ENCODE peak calls at places on chromosomes 5 and 9, in eight cellular contexts. G is GM23338; O is CD4-positive, alpha-beta memory T cell; D is aorta; H is neuronal stem cell; X is tibial nerve; M is adipocyte; B is heart left ventricle. S is an unnamed sample. For H3K36me3, the result is how much of the 10 kb centered on the place peaks cover.

GRCh38 chr5:32291591-32291990 is 21.1 kb downstream of the MTMR12 start:
- DNase-seq in B (no peak), D (no peak), X (no peak), H (no peak), O (no peak), G (no peak), M (no peak), S (no peak)

GRCh38 chr5:150141544-150142188 is 14.0 kb downstream of the PDGFRB start:
- DNase-seq in X (no peak), D (no peak), M (peak), G (peak), H (peak), O (no peak), B (no peak), S (no peak)

GRCh38 chr9:128979111-128979510 is 31.6 kb downstream of the NUP188 start:
- DNase-seq in X (no peak), H (no peak), G (no peak), O (no peak), M (no peak), B (no peak), D (no peak), S (no peak)

GRCh38 chr5:59587489-59588337 is 305.8 kb downstream of the PDE4D start:
- DNase-seq in X (no peak), B (peak), D (no peak), G (peak), M (peak), O (no peak), H (peak), S (peak)

GRCh38 chr5:65157906-65158603 is 323.7 kb downstream of the ADAMTS6 start:
- DNase-seq in G (peak), D (no peak), X (no peak), B (no peak), H (no peak), O (no peak), M (no peak), S (no peak)

GRCh38 chr5:143931389-143931984 is 119.5 kb downstream of the HMHB1 start:
- DNase-seq in B (no peak), M (no peak), X (no peak), H (no peak), D (no peak), O (no peak), G (no peak), S (peak)

GRCh38 chr9:91187311-91187964 is 174.3 kb downstream of the AUH start:
- DNase-seq in X (no peak), M (no peak), O (no peak), H (no peak), D (no peak), B (no peak), G (no peak), S (no peak)

GRCh38 chr9:130021123-130021522 is 21.9 kb downstream of the FNBP1 start:
- DNase-seq in B (no peak), D (no peak), M (no peak), H (no peak), O (no peak), G (no peak), X (no peak), S (no peak)

GRCh38 chr9:120689860-120690259 is 24.4 kb downstream of the MEGF9 start:
- DNase-seq in O (no peak), H (peak), M (no peak), X (no peak), D (no peak), B (no peak), G (no peak), S (no peak)

GRCh38 chr5:321233-321725 is at the start of gene AHRR:
- DNase-seq in H (peak), X (no peak), B (peak), M (peak), D (peak), G (peak), O (no peak), S (no peak)

GRCh38 chr5:43602456-43602817 is 543 bp upstream of the NNT start:
- DNase-seq in D (peak), B (peak), X (peak), H (peak), O (peak), G (peak), M (peak), S (peak)

GRCh38 chr9:70438341-70438924 is 24.0 kb upstream of the KLF9 start:
- DNase-seq in M (peak), X (peak), O (no peak), B (peak), D (peak), G (no peak), H (no peak), S (peak)

GRCh38 chr5:60916646-60917045 is 28.2 kb downstream of the ERCC8 start:
- DNase-seq in X (no peak), H (no peak), O (no peak), B (no peak), M (peak), D (no peak), G (no peak), S (no peak)

GRCh38 chr5:64632251-64632650 is 58.1 kb upstream of the SHISAL2B start:
- DNase-seq in G (peak), X (no peak), B (no peak), O (no peak), M (peak), H (no peak), D (no peak), S (no peak)

GRCh38 chr9:82495884-82496777 is 507.6 kb downstream of the SPATA31D1 start:
- DNase-seq in X (no peak), B (no peak), G (no peak), D (no peak), M (no peak), H (no peak), O (no peak), S (no peak)

GRCh38 chr9:93037476-93037971 is 21.0 kb upstream of the SUSD3 start:
- DNase-seq in D (no peak), M (no peak), H (no peak), G (no peak), O (no peak), B (no peak), X (no peak), S (no peak)

GRCh38 chr5:61333351-61334223 is 1.5 kb downstream of the ZSWIM6 start:
- DNase-seq in D (peak), G (peak), H (peak), X (no peak), M (peak), B (peak), O (peak), S (peak)

GRCh38 chr9:93292664-93293328 is 108.9 kb downstream of the WNK2 start:
- DNase-seq in O (no peak), H (no peak), B (no peak), M (no peak), X (no peak), G (no peak), D (no peak), S (no peak)

GRCh38 chr9:130938652-130939404 is at the start of gene FIBCD1:
- DNase-seq in G (peak), D (no peak), B (no peak), X (no peak), M (peak), O (no peak), H (no peak), S (no peak)

GRCh38 chr5:134070648-134070978 is 43.9 kb upstream of the TCF7 start:
- DNase-seq in M (no peak), O (no peak), H (no peak), B (no peak), X (no peak), D (no peak), G (no peak), S (no peak)

GRCh38 chr5:1751026-1751863 is 48.4 kb downstream of the MRPL36 start:
- DNase-seq in B (peak), O (no peak), H (no peak), D (peak), M (no peak), G (no peak), X (no peak), S (no peak)

GRCh38 chr9:134492281-134492691 is 149.3 kb upstream of the COL5A1 start:
- DNase-seq in M (peak), H (no peak), O (no peak), D (peak), G (no peak), X (peak), B (peak), S (no peak)

GRCh38 chr9:133163559-133164208 is at the start of gene GBGT1:
- DNase-seq in H (no peak), O (peak), G (peak), X (peak), D (peak), M (peak), B (peak), S (peak)

GRCh38 chr5:151155149-151155776 is 2.3 kb downstream of the ANXA6 start:
- DNase-seq in B (no peak), D (no peak), M (no peak), O (peak), G (no peak), H (no peak), X (no peak), S (no peak)

GRCh38 chr5:25688156-25688555 is 1043.4 kb upstream of the CDH10 start:
- DNase-seq in D (no peak), B (no peak), O (no peak), H (no peak), X (no peak), M (no peak), G (no peak), S (no peak)

GRCh38 chr9:87713278-87713989 is 12.5 kb upstream of the CTSL start:
- DNase-seq in X (peak), G (peak), H (no peak), D (peak), O (no peak), B (peak), M (peak), S (peak)
- H3K4me3 ChIP-seq in X (no peak), G (no peak), H (peak), D (no peak), O (no peak), B (peak), M (peak), S (no peak)

GRCh38 chr9:109039539-109039938 is 26.2 kb upstream of the CTNNAL1 start:
- DNase-seq in B (no peak), D (no peak), G (no peak), O (no peak), X (no peak), M (no peak), H (no peak), S (no peak)

GRCh38 chr9:109035684-109036423 is 22.6 kb upstream of the CTNNAL1 start:
- DNase-seq in B (no peak), H (no peak), O (no peak), X (peak), M (peak), G (no peak), D (peak), S (peak)

GRCh38 chr9:109040571-109040970 is 27.3 kb upstream of the CTNNAL1 start:
- DNase-seq in M (no peak), O (no peak), B (no peak), H (no peak), X (no peak), D (no peak), G (no peak), S (no peak)

GRCh38 chr9:109036744-109037680 is 23.7 kb upstream of the CTNNAL1 start:
- DNase-seq in G (no peak), M (peak), X (no peak), H (no peak), B (no peak), O (no peak), D (no peak), S (no peak)

GRCh38 chr9:109037946-109038345 is 24.6 kb upstream of the CTNNAL1 start:
- DNase-seq in D (no peak), B (no peak), X (no peak), G (no peak), O (no peak), M (no peak), H (no peak), S (no peak)
- H3K36me3 ChIP-seq in D (under half), B (half or more), X (under half), G (under half), O (under half), M (under half), H (half or more), S (under half)

DNA sequence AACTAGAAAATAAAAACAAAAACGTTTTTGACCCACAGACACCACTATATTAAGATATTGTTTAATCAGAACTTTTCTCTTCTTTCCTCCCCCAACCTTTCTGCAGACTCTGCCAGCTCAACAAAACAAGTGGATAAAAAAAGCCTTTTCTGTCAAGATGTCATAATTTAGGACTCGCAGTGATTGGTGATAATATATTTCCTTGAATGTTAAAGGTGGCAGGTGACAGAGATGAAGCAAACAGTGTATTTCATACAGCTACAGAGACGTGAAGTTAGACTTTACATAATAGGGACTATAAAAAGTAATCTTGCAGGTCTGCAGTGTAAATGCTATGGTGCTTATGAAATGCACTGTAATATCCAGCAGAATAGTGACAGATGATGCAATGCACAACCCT is 326.8 kb upstream of the GRAMD2B start:
- DNase-seq in D (no peak), B (no peak), O (no peak), X (no peak), M (peak), G (no peak), H (no peak), S (no peak)
- H3K4me3 ChIP-seq in D (no peak), B (no peak), O (no peak), X (no peak), M (no peak), G (no peak), H (no peak), S (no peak)

GRCh38 chr9:75090579-75090978 is 2.3 kb downstream of the OSTF1 start:
- DNase-seq in H (no peak), X (no peak), D (no peak), M (no peak), O (no peak), G (no peak), B (no peak), S (no peak)

GRCh38 chr9:75087824-75088645 is at the start of the genes NMRK1 and OSTF1:
- DNase-seq in B (peak), G (peak), D (peak), H (peak), M (peak), X (peak), O (peak), S (peak)

GRCh38 chr9:75087279-75087823 is 604 bp downstream of the NMRK1 start:
- DNase-seq in O (peak), H (no peak), X (no peak), D (peak), M (peak), B (no peak), G (peak), S (peak)

GRCh38 chr9:75088646-75089368 is 493 bp downstream of the OSTF1 start:
- DNase-seq in D (peak), M (peak), O (no peak), H (no peak), G (peak), X (peak), B (peak), S (peak)

GRCh38 chr9:75089369-75089766 is 1.1 kb downstream of the OSTF1 start:
- DNase-seq in G (no peak), M (no peak), O (no peak), X (no peak), H (no peak), B (no peak), D (no peak), S (no peak)
- H3K36me3 ChIP-seq in G (under half), M (under half), O (under half), X (under half), H (under half), B (under half), D (under half), S (under half)

DNA sequence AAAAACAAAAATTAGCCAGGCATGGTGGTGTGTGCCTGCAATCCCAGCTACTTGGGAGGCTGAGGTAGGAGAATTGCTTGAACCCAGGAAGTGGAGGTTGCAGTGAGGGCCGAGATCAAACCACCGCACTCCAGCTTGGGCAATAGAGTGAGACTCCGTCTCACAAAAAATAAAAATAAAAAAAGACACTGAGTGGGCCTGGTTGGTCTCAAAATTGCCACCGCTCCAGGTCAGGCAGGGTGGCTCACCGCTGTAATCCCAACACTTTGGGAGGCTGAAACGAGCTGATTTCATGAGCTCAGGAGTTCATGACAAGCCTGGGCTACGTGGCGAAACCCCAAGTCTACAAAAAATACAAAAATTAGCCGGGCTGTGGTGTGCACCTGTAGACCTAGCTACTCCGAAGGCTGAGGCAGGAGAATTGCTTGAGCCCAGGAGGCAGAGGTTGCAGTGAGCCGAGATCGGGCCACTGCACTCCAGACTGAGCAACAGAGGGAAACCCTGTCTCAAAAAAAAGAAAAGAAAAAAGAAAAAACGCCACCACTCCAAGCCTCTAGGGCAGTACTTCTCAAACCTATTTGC is 1.8 kb downstream of the STK10 start:
- DNase-seq in O (no peak), B (no peak), D (no peak), X (no peak), H (no peak), G (no peak), M (no peak), S (no peak)
- H3K4me3 ChIP-seq in O (peak), B (peak), D (no peak), X (no peak), H (no peak), G (peak), M (peak), S (peak)

GRCh38 chr5:169426674-169427250 is 125.8 kb upstream of the SLIT3 start:
- DNase-seq in M (no peak), D (no peak), H (no peak), O (no peak), B (no peak), G (peak), X (no peak), S (no peak)

GRCh38 chr5:169429044-169429443 is 128.1 kb upstream of the SLIT3 start:
- DNase-seq in B (no peak), D (no peak), O (no peak), M (no peak), X (no peak), G (no peak), H (no peak), S (no peak)

GRCh38 chr5:169433221-169433651 is 132.3 kb upstream of the SLIT3 start:
- DNase-seq in O (no peak), G (no peak), M (peak), D (no peak), H (no peak), B (no peak), X (no peak), S (no peak)

GRCh38 chr5:169431386-169431785 is 130.4 kb upstream of the SLIT3 start:
- DNase-seq in X (no peak), H (no peak), G (no peak), O (no peak), B (no peak), D (no peak), M (no peak), S (no peak)

DNA sequence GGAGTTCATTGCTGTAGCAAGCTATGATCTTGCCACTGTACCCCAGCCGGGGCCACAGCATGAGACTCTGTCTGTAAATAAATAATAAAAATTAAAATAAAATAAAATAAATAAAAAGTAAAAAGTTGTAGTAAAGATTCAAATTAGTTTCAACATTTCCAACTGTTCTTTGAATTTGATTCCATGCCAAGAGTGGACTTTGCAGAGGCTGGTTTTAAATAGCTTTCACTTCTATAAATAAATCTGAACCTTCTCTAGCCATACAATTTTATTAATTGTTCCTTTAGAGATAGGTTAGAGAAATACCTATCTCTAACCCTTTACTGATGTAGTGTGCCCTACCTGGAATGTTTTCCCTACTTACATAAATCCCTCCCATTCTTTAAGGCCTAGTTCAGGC is 129.7 kb upstream of the SLIT3 start:
- DNase-seq in B (no peak), D (no peak), G (no peak), H (no peak), X (no peak), O (no peak), M (peak), S (no peak)
- H3K36me3 ChIP-seq in B (under half), D (under half), G (under half), H (under half), X (under half), O (under half), M (under half), S (under half)

GRCh38 chr5:45105491-45105994 is 296.8 kb downstream of the MRPS30 start:
- DNase-seq in B (no peak), G (no peak), H (no peak), O (no peak), X (no peak), M (no peak), D (no peak), S (no peak)

GRCh38 chr5:45109062-45109461 is 300.3 kb downstream of the MRPS30 start:
- DNase-seq in M (no peak), G (peak), O (no peak), X (no peak), H (no peak), B (no peak), D (no peak), S (no peak)

GRCh38 chr5:45109636-45110035 is 300.9 kb downstream of the MRPS30 start:
- DNase-seq in O (no peak), B (no peak), D (no peak), M (no peak), X (no peak), G (peak), H (no peak), S (no peak)

GRCh38 chr5:45113726-45114125 is 305.0 kb downstream of the MRPS30 start:
- DNase-seq in X (no peak), M (no peak), B (no peak), G (no peak), D (no peak), O (no peak), H (no peak), S (no peak)

DNA sequence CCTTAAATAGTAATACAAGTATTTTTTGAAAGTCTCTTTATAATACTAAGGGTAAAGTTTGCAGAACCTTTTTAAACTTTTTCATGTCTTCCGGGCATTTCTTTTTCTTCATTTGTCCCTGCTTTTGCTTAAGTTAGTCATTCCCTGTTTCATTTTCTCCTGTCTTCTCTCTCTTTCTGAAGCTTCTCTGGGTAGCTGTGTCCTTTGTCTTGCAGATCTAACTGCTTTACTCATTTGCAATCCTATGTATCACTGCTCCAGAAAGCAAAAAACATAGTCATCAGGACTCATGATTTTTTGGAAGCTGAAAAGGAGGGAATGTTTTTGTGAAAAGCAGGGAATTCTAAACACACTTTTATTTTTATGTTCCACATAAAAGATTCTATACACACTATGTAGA is 301.7 kb downstream of the MRPS30 start:
- DNase-seq in D (no peak), M (no peak), O (no peak), G (peak), H (no peak), X (no peak), B (no peak), S (no peak)
- H3K4me3 ChIP-seq in D (no peak), M (no peak), O (no peak), G (peak), H (no peak), X (no peak), B (no peak), S (no peak)

DNA sequence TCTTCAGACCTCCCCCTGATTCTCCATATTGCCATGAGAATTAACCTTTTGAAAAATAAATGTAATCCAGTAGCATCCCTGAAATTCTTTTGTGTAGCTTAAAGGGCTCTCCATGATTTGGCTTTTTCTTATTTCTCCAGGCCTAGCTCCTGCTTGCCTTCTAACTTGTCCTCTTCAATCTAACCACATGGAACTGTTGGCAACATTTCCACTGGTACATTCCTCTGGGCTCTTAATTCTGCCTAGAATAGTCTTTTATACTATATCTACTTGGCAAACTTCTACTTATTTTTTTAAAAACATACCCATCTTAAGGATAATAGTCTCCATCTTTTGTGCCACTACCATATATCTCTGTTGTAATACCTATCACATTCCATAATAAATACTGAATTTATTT is 54.1 kb downstream of the GNG10 start:
- DNase-seq in H (no peak), M (peak), B (no peak), O (no peak), X (no peak), D (no peak), G (no peak), S (no peak)
- H3K36me3 ChIP-seq in H (under half), M (under half), B (under half), O (under half), X (under half), D (under half), G (under half), S (under half)

S was measured in gastrocnemius medialis.